ENCODE peak calls at places on chromosomes 5 and 9, in six cellular contexts. I is LHCN-M2; L is NCI-H2029 treated with DMSO at 0.1 percent for 48 hours; Y is stimulated activated CD4-positive, alpha-beta T cell treated with anti-CD3 and anti-CD28 coated beads, Interleukin-2, amount 100 ng/mL, for 24 hours; E is M059J; X is anterior cingulate cortex. U is an unnamed sample.

GRCh38 chr5:138748630-138749081 is 4.6 kb upstream of the CTNNA1 start:
- DNase-seq in L (no peak), Y (no peak), I (peak; percentile 19), X (no peak), E (peak; percentile 62), U (no peak)

GRCh38 chr9:29213374-29214161 is 1640.3 kb upstream of the C9orf72 start:
- DNase-seq in L (peak; percentile 32), E (peak; percentile 17), X (no peak), I (no peak), Y (no peak), U (peak; percentile 71)

GRCh38 chr5:12245429-12245828 is 341.2 kb upstream of the CTNND2 start:
- DNase-seq in X (no peak), E (peak; percentile 75), I (peak; percentile 3), L (no peak), Y (no peak), U (no peak)

GRCh38 chr9:134656334-134657034 is 14.9 kb downstream of the COL5A1 start:
- DNase-seq in X (no peak), L (no peak), E (peak; percentile 46), I (no peak), Y (no peak), U (peak; percentile 43)

GRCh38 chr5:82802954-82803353 is 274.2 kb downstream of the TMEM167A start:
- DNase-seq in L (no peak), I (no peak), Y (no peak), X (no peak), E (no peak), U (peak; percentile 80)

GRCh38 chr9:88460583-88461332 is 72.5 kb downstream of the SPIN1 start:
- DNase-seq in Y (peak; percentile 6), L (no peak), X (no peak), I (peak; percentile 29), E (peak; percentile 46), U (no peak)

GRCh38 chr9:111412280-111412679 is 71.9 kb downstream of the ECPAS start:
- DNase-seq in L (no peak), Y (no peak), X (peak; percentile 52), I (no peak), E (no peak), U (no peak)

GRCh38 chr9:118563677-118564076 is 805.6 kb downstream of the BRINP1 start:
- DNase-seq in X (no peak), E (peak; percentile 44), L (no peak), Y (no peak), I (no peak), U (no peak)

GRCh38 chr5:96651948-96652753 is 10.0 kb upstream of the CAST start:
- DNase-seq in E (no peak), Y (peak; percentile 11), I (no peak), L (no peak), X (no peak), U (peak; percentile 7)

GRCh38 chr5:69368458-69369368 is 607 bp downstream of the AK6 start:
- DNase-seq in E (no peak), L (no peak), X (no peak), Y (no peak), I (no peak), U (peak; percentile 23)

GRCh38 chr5:141965071-141965470 is 3.8 kb upstream of the RNF14 start:
- DNase-seq in X (no peak), L (no peak), Y (no peak), E (no peak), I (peak; percentile 97), U (no peak)

GRCh38 chr9:83754383-83754977 is 46.7 kb upstream of the UBQLN1 start:
- DNase-seq in I (no peak), Y (no peak), X (no peak), L (no peak), E (no peak), U (no peak)

GRCh38 chr9:75455444-75455921 is 367.2 kb downstream of the OSTF1 start:
- DNase-seq in Y (no peak), I (peak; percentile 81), E (peak; percentile 46), L (peak; percentile 55), X (no peak), U (no peak)

GRCh38 chr9:129170229-129170628 is 7.8 kb downstream of the IER5L start:
- DNase-seq in Y (no peak), X (no peak), E (peak; percentile 73), I (no peak), L (no peak), U (no peak)

GRCh38 chr9:128159073-128159783 is 837 bp upstream of the BBLN start:
- DNase-seq in Y (peak; percentile 46), L (peak; percentile 37), E (no peak), I (no peak), X (no peak), U (no peak)

GRCh38 chr9:95143591-95144561 is 173.6 kb downstream of the FANCC start:
- DNase-seq in Y (no peak), I (peak; percentile 63), L (no peak), E (no peak), X (no peak), U (no peak)

GRCh38 chr5:20678814-20679298 is 690.9 kb upstream of the CDH18 start:
- DNase-seq in E (peak; percentile 74), X (no peak), Y (no peak), I (peak; percentile 0), L (no peak), U (no peak)

GRCh38 chr5:94153736-94154450 is 412.5 kb upstream of the POU5F2 start:
- DNase-seq in L (no peak), E (peak; percentile 56), Y (no peak), I (no peak), X (peak; percentile 2), U (no peak)

GRCh38 chr5:58933891-58934628 is 351.2 kb downstream of the RAB3C start:
- DNase-seq in I (no peak), Y (peak; percentile 22), L (no peak), E (no peak), X (no peak), U (no peak)

GRCh38 chr5:31377284-31377946 is 154.5 kb downstream of the DROSHA start:
- DNase-seq in Y (no peak), I (no peak), X (no peak), E (no peak), L (no peak), U (no peak)

GRCh38 chr5:139470821-139471300 is at the start of gene SMIM33:
- DNase-seq in X (no peak), E (no peak), Y (peak; percentile 46), I (no peak), L (no peak), U (no peak)

GRCh38 chr5:38323645-38324295 is 65.4 kb downstream of the EGFLAM start:
- DNase-seq in L (no peak), Y (no peak), I (peak; percentile 68), E (peak; percentile 81), X (no peak), U (no peak)

U was measured in NCI-H526.